ENCODE peak calls at places on chromosomes 5 and 9, in five cellular contexts. U, H, T, P and C are unnamed samples.

GRCh38 chr9:37215456-37216229 is 95.3 kb downstream of the ZCCHC7 start:
- DNase-seq in H (no peak), T (peak), U (no peak), P (no peak), C (no peak)

GRCh38 chr5:6820851-6821479 is 107.7 kb downstream of the TENT4A start:
- DNase-seq in P (peak), H (peak), U (no peak), T (no peak), C (no peak)

GRCh38 chr5:95993261-95993660 is 31.6 kb upstream of the ELL2 start:
- DNase-seq in T (no peak), U (no peak), H (no peak), P (no peak), C (no peak)

GRCh38 chr5:96629774-96630173 is 32.4 kb upstream of the CAST start:
- DNase-seq in T (peak), H (peak), P (no peak), U (no peak), C (no peak)

GRCh38 chr5:142215915-142216681 is 107.5 kb downstream of the NDFIP1 start:
- DNase-seq in T (peak), P (no peak), H (no peak), U (peak), C (no peak)

GRCh38 chr9:68947842-68948569 is 65.9 kb downstream of the PRKACG start:
- DNase-seq in H (no peak), P (no peak), T (no peak), U (no peak), C (no peak)

GRCh38 chr5:96528262-96528661 is 95.2 kb upstream of the PCSK1 start:
- DNase-seq in T (no peak), U (peak), H (no peak), P (no peak), C (no peak)

GRCh38 chr5:163838738-163839137 is 333.3 kb downstream of the MAT2B start:
- DNase-seq in T (peak), U (no peak), H (no peak), P (no peak), C (no peak)

GRCh38 chr5:147483961-147484707 is 25.7 kb downstream of the DPYSL3 start:
- DNase-seq in U (peak), P (no peak), H (no peak), T (peak), C (peak)

GRCh38 chr9:133943781-133944745 is 48.1 kb downstream of the VAV2 start:
- DNase-seq in H (peak), P (no peak), T (no peak), U (peak), C (no peak)

GRCh38 chr5:179829732-179830435 is 9.2 kb downstream of the SQSTM1 start:
- DNase-seq in H (no peak), P (no peak), T (no peak), U (no peak), C (no peak)

GRCh38 chr5:13976867-13977479 is 32.5 kb upstream of the DNAH5 start:
- DNase-seq in U (no peak), H (peak), T (peak), P (no peak), C (no peak)

GRCh38 chr5:133825631-133826289 is 142.7 kb downstream of the C5orf15 start:
- DNase-seq in T (no peak), P (no peak), H (no peak), U (no peak), C (no peak)

GRCh38 chr5:129077433-129078075 is 17.0 kb upstream of the ISOC1 start:
- DNase-seq in T (no peak), P (no peak), H (no peak), U (no peak), C (no peak)

GRCh38 chr9:22119537-22120167 is 110.5 kb upstream of the CDKN2B start:
- DNase-seq in U (no peak), T (peak), H (peak), P (no peak), C (no peak)

GRCh38 chr5:61228691-61229280 is 66.5 kb upstream of the SMIM15 start:
- DNase-seq in T (no peak), P (no peak), H (no peak), U (no peak), C (no peak)

GRCh38 chr9:35856882-35857281 is 13.3 kb downstream of the OR13J1 start:
- DNase-seq in P (peak), T (no peak), H (no peak), U (peak), C (no peak)

GRCh38 chr5:141493500-141494422 is 4.9 kb downstream of the PCDHGC5 start:
- DNase-seq in H (no peak), P (no peak), U (peak), T (peak), C (no peak)

GRCh38 chr9:21967169-21967568 is 27.0 kb downstream of the CDKN2A start:
- DNase-seq in P (no peak), T (no peak), U (no peak), H (peak), C (no peak)

GRCh38 chr9:114072181-114073140 is 5.6 kb downstream of the AMBP start:
- DNase-seq in H (peak), T (peak), P (no peak), U (no peak), C (no peak)

GRCh38 chr9:127506814-127507750 is 55.8 kb downstream of the LRSAM1 start:
- DNase-seq in H (no peak), T (no peak), P (no peak), U (peak), C (no peak)

GRCh38 chr9:14221558-14221957 is 92.4 kb downstream of the NFIB start:
- DNase-seq in T (peak), H (no peak), P (no peak), U (no peak), C (no peak)

GRCh38 chr9:131620764-131621520 is 75.6 kb downstream of the PRRT1B start:
- DNase-seq in H (no peak), T (no peak), P (no peak), U (no peak), C (no peak)

GRCh38 chr5:143094087-143094511 is 309.4 kb downstream of the NR3C1 start:
- DNase-seq in U (no peak), T (peak), P (no peak), H (peak), C (no peak)

GRCh38 chr9:95831810-95832209 is 43.7 kb upstream of the ERCC6L2 start:
- DNase-seq in U (no peak), P (no peak), T (no peak), H (no peak), C (no peak)

GRCh38 chr9:83208065-83208850 is 145.3 kb upstream of the RASEF start:
- DNase-seq in H (no peak), T (no peak), U (peak), P (no peak), C (no peak)

GRCh38 chr5:175683231-175683630 is 25.4 kb downstream of the HRH2 start:
- DNase-seq in H (no peak), U (no peak), P (no peak), T (no peak), C (no peak)

GRCh38 chr5:144484124-144484897 is 313.6 kb downstream of the KCTD16 start:
- DNase-seq in U (no peak), P (no peak), T (peak), H (no peak), C (no peak)

GRCh38 chr9:133499130-133499891 is 20.4 kb upstream of the SLC2A6 start:
- DNase-seq in P (no peak), T (no peak), H (peak), U (peak), C (no peak)

GRCh38 chr9:23849379-23849778 is 23.3 kb upstream of the ELAVL2 start:
- DNase-seq in U (no peak), H (peak), T (no peak), P (no peak), C (no peak)

GRCh38 chr5:59588922-59589321 is 304.6 kb downstream of the PDE4D start:
- DNase-seq in P (no peak), T (peak), U (no peak), H (no peak), C (no peak)

GRCh38 chr5:6386270-6386669 is 7.9 kb upstream of the MED10 start:
- DNase-seq in T (no peak), H (no peak), P (no peak), U (no peak), C (no peak)

GRCh38 chr9:137319976-137320551 is 18.0 kb upstream of the NRARP start:
- DNase-seq in T (no peak), U (no peak), H (no peak), P (no peak), C (no peak)

GRCh38 chr9:137318565-137318964 is 16.5 kb upstream of the NRARP start:
- DNase-seq in H (no peak), U (peak), P (no peak), T (no peak), C (no peak)

GRCh38 chr9:137319434-137319975 is 17.4 kb upstream of the NRARP start:
- DNase-seq in U (peak), T (no peak), H (no peak), P (no peak), C (no peak)

GRCh38 chr9:137317979-137318511 is 16.0 kb upstream of the NRARP start:
- DNase-seq in U (no peak), H (no peak), T (no peak), P (no peak), C (no peak)

GRCh38 chr9:137318976-137319375 is 16.9 kb upstream of the NRARP start:
- DNase-seq in U (peak), T (no peak), H (peak), P (peak), C (peak)
- TF ChIP-seq CTCF in U (no peak), T (peak), H (peak), P (peak), C (no peak)

GRCh38 chr5:66796306-66797292 is 200.4 kb downstream of the MAST4 start:
- DNase-seq in H (no peak), U (no peak), P (no peak), T (peak), C (no peak)
- TF ChIP-seq CTCF in H (peak), U (no peak), P (peak), T (peak), C (no peak)

GRCh38 chr9:2336055-2336454 is 285.5 kb upstream of the VLDLR start:
- DNase-seq in P (no peak), H (no peak), T (peak), U (no peak), C (no peak)
- TF ChIP-seq CTCF in P (peak), H (peak), T (peak), U (no peak), C (no peak)

GRCh38 chr9:89143266-89143665 is 35.4 kb downstream of the SHC3 start:
- DNase-seq in U (no peak), H (no peak), T (no peak), P (no peak), C (no peak)

GRCh38 chr9:89144242-89144641 is 34.4 kb downstream of the SHC3 start:
- DNase-seq in H (no peak), T (no peak), P (no peak), U (no peak), C (no peak)

GRCh38 chr9:89149726-89150125 is 28.9 kb downstream of the SHC3 start:
- DNase-seq in H (no peak), U (no peak), T (peak), P (no peak), C (no peak)

GRCh38 chr9:89139450-89139849 is 39.2 kb downstream of the SHC3 start:
- DNase-seq in H (no peak), U (no peak), P (no peak), T (no peak), C (no peak)

GRCh38 chr9:89145086-89145485 is 33.5 kb downstream of the SHC3 start:
- DNase-seq in T (no peak), H (no peak), P (no peak), U (no peak), C (no peak)
- TF ChIP-seq CTCF in T (no peak), H (no peak), P (no peak), U (no peak), C (no peak)

GRCh38 chr5:136374003-136374402 is 8.7 kb upstream of the TRPC7 start:
- DNase-seq in T (no peak), P (no peak), U (no peak), H (peak), C (no peak)
- TF ChIP-seq CTCF in T (no peak), P (peak), U (peak), H (peak), C (no peak)

GRCh38 chr5:101473483-101473882 is 570.4 kb upstream of the ST8SIA4 start:
- DNase-seq in T (peak), P (no peak), U (no peak), H (no peak), C (no peak)
- TF ChIP-seq CTCF in T (no peak), P (no peak), U (no peak), H (no peak), C (no peak)

GRCh38 chr9:128809036-128809599 is 9.2 kb upstream of the ENDOG start:
- DNase-seq in H (no peak), T (no peak), P (no peak), U (no peak), C (no peak)
- TF ChIP-seq CTCF in H (no peak), T (no peak), P (no peak), U (no peak), C (no peak)